ENCODE peak calls at places on chromosomes 7 and 10, in six cellular contexts. H is Peyer's patch, J is uterus, M is cardiac fibroblast, K is stomach, F is AG09309. Q is an unnamed sample.

GRCh38 chr10:93821051-93821772 is 63.5 kb downstream of the LGI1 start:
- DNase-seq in H (no peak), J (no peak), M (peak; percentile 63), K (no peak), F (peak; percentile 21), Q (no peak)

GRCh38 chr7:102392332-102392731 is 3.8 kb upstream of the PRKRIP1 start:
- DNase-seq in H (no peak), J (no peak), M (no peak), K (no peak), F (no peak), Q (no peak)

GRCh38 chr10:89793649-89794254 is 92.4 kb downstream of the KIF20B start:
- DNase-seq in H (no peak), J (no peak), M (peak; percentile 85), K (no peak), F (peak; percentile 33), Q (peak; percentile 22)

GRCh38 chr10:30782543-30783461 is 153.2 kb upstream of the LYZL2 start:
- DNase-seq in H (no peak), J (no peak), M (peak; percentile 35), K (no peak), F (no peak), Q (peak; percentile 26)

GRCh38 chr10:101995451-101996063 is 60.4 kb downstream of the ARMH3 start:
- DNase-seq in H (no peak), J (no peak), M (peak; percentile 64), K (no peak), F (no peak), Q (no peak)

GRCh38 chr7:40584667-40585433 is 450.0 kb downstream of the SUGCT start:
- DNase-seq in H (no peak), J (no peak), M (no peak), K (no peak), F (no peak), Q (no peak)

GRCh38 chr10:370222-370825 is 235.1 kb downstream of the ZMYND11 start:
- DNase-seq in H (no peak), J (no peak), M (no peak), K (no peak), F (no peak), Q (no peak)

GRCh38 chr7:99331002-99331401 is 5.3 kb downstream of the ARPC1A start:
- DNase-seq in H (no peak), J (no peak), M (no peak), K (no peak), F (no peak), Q (no peak)

GRCh38 chr7:138645284-138645683 is 55.9 kb downstream of the SVOPL start:
- DNase-seq in H (no peak), J (no peak), M (no peak), K (no peak), F (no peak), Q (no peak)
- TF ChIP-seq CTCF in H (no peak), J (no peak), M (no peak), K (no peak), F (no peak), Q (peak; percentile 30)

GRCh38 chr7:130369110-130369711 is 11.1 kb upstream of the CPA1 start:
- DNase-seq in H (no peak), J (no peak), M (peak; percentile 97), K (no peak), F (peak; percentile 76), Q (no peak)
- H3K4me3 ChIP-seq in H (no peak overlapping the region), J (no peak overlapping the region), M (no peak overlapping the region), K (no peak overlapping the region), F (no peak overlapping the region), Q (no peak overlapping the region)

DNA sequence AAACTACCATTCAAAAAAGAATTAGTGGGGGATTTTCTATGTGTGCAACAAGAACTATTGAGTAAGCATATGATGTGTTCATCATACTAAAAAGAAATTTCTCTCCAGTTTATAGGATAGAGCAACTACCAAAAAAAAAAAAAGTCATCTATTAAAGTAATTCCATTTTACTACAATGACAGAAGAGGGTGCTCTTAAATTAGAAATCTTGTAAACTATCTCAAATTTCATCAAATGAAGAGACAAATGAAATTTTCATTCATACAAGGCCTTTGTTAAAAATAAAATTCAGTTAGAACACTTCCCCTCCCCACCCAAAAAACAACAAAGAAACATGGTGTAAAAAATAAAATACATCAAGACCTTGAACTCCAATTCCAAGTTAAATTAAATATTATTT is 195.4 kb upstream of the PLXDC2 start:
- DNase-seq in H (no peak), J (no peak), M (peak; percentile 42), K (no peak), F (no peak), Q (no peak)
- TF ChIP-seq CTCF in H (no peak), J (no peak), M (no peak), K (no peak), F (no peak), Q (no peak)

GRCh38 chr10:86262671-86263165 is 103.9 kb downstream of the GRID1 start:
- DNase-seq in H (no peak), J (no peak), M (no peak), K (peak; percentile 13), F (no peak), Q (no peak)

GRCh38 chr10:86261933-86262665 is 104.5 kb downstream of the GRID1 start:
- DNase-seq in H (peak; percentile 45), J (no peak), M (no peak), K (peak; percentile 42), F (no peak), Q (no peak)

GRCh38 chr10:86264481-86265231 is 101.9 kb downstream of the GRID1 start:
- DNase-seq in H (no peak), J (peak; percentile 8), M (no peak), K (peak; percentile 17), F (no peak), Q (no peak)

GRCh38 chr10:86263907-86264306 is 102.7 kb downstream of the GRID1 start:
- DNase-seq in H (no peak), J (peak; percentile 1), M (no peak), K (no peak), F (no peak), Q (no peak)

GRCh38 chr10:86263209-86263608 is 103.4 kb downstream of the GRID1 start:
- DNase-seq in H (peak; percentile 41), J (no peak), M (no peak), K (peak; percentile 24), F (no peak), Q (no peak)
- H3K4me3 ChIP-seq in H (no peak overlapping the region), J (no peak overlapping the region), M (no peak overlapping the region), K (peak overlapping the region; percentile 17), F (no peak overlapping the region), Q (no peak overlapping the region)

DNA sequence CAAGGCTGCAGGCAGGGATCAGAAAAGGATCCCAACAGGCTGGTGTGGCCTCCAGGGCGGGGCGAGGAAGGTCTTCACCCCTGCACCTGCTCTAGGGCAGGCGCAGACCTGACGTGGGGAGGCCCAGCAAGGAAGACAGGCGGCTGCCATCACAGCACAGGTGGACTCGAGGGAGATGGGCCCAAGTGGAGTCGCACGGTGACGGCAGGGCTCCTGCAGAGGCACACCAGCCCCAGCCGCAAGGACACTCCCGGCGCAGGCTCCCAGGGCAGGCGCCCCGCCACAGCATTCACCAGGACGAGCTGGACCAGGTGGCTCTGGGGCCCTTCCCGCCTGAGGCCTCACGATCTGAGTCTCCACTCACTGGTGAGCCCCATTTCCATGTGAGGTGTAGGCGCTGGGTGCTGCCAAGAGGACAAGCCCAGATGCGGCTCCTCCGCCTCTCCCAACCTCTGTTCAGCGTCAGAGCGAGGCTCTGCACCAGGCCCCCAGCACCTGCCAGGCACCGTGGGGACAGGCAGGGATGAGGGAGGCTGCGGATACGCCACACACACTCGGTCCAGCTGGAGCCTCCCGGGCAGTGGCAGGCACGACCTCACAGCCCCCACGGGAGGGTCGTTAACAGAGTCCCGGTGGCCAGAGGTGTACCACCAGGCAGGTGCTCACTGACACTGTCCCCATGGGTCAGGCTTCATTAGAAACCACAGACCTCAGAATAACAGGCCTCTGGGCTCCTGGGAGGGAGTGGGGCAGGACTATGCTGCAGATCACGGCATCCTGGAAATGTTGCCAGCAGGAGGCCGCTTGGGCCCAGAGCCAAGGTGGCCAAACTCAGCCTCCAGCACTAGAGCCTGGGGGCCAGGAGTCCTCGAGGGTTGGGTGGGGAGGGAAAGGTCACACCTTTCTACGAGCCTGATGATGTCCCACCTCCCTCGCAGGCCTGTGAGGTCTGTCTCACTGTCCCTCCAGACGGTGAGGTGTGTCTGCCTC is 111.6 kb downstream of the MAD1L1 start:
- DNase-seq in H (no peak), J (no peak), M (peak; percentile 39), K (peak; percentile 43), F (no peak), Q (no peak)
- TF ChIP-seq CTCF in H (no peak), J (no peak), M (no peak), K (no peak), F (no peak), Q (no peak)

DNA sequence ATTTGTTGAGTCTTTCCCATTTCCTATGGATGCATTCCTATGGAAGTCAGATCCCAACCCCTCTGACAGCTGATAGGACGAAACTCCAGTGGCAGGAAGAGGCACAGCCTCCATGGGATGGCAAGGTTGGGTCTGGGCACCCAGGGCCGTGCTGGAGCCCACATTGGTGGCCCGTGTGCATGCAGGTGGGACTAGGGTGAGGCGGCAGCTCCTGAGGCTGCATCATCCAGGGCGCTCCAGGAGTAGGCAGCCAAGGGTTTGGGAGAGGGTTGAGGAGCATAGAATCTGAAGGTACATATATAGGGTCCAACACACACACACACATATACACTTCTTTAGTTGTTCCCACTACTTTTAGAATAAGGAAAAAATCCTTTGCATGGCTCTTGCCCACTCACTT is 81.4 kb upstream of the BMPER start:
- DNase-seq in H (no peak), J (no peak), M (no peak), K (no peak), F (no peak), Q (no peak)
- H3K4me3 ChIP-seq in H (no peak overlapping the region), J (no peak overlapping the region), M (no peak overlapping the region), K (no peak overlapping the region), F (no peak overlapping the region), Q (no peak overlapping the region)

GRCh38 chr7:117875566-117875965 is 2.3 kb upstream of the CTTNBP2 start:
- DNase-seq in H (no peak), J (peak; percentile 22), M (no peak), K (no peak), F (no peak), Q (no peak)
- TF ChIP-seq CTCF in H (no peak), J (no peak), M (no peak), K (no peak), F (no peak), Q (peak; percentile 63)

GRCh38 chr7:44798649-44799275 is 2.3 kb downstream of the PPIA start:
- DNase-seq in H (no peak), J (no peak), M (no peak), K (no peak), F (no peak), Q (no peak)
- H3K4me3 ChIP-seq in H (peak overlapping the region; percentile 90), J (no peak overlapping the region), M (peak overlapping the region; percentile 89), K (peak overlapping the region; percentile 80), F (peak overlapping the region; percentile 56), Q (peak overlapping the region; percentile 96)